ENCODE peak calls at places on chromosomes 6 and 20, in five cellular contexts. One of them, this sample, is unnamed.

GRCh38 chr6:142944126-142945066 is 580 bp downstream of the HIVEP2 start:
- DNase-seq in glutamatergic neuron: peak; percentile 61
- DNase-seq in body of pancreas: peak; percentile 85
- DNase-seq in CD8-positive, alpha-beta T cell: peak; percentile 83
- DNase-seq in foreskin fibroblast: peak; percentile 82
- DNase-seq in this sample: peak; percentile 74

GRCh38 chr6:35096129-35096852 is 44.8 kb downstream of the TCP11 start:
- DNase-seq in glutamatergic neuron: no peak
- DNase-seq in body of pancreas: no peak
- DNase-seq in CD8-positive, alpha-beta T cell: no peak
- DNase-seq in foreskin fibroblast: peak; percentile 77
- DNase-seq in this sample: no peak

GRCh38 chr6:83442752-83443151 is 11.9 kb upstream of the ME1 start:
- DNase-seq in glutamatergic neuron: no peak
- DNase-seq in body of pancreas: no peak
- DNase-seq in CD8-positive, alpha-beta T cell: no peak
- DNase-seq in foreskin fibroblast: no peak
- DNase-seq in this sample: no peak

GRCh38 chr20:49346682-49347081 is 68.8 kb upstream of the ZNFX1 start:
- DNase-seq in glutamatergic neuron: no peak
- DNase-seq in body of pancreas: no peak
- DNase-seq in CD8-positive, alpha-beta T cell: no peak
- DNase-seq in foreskin fibroblast: no peak
- DNase-seq in this sample: no peak

GRCh38 chr20:14178952-14179351 is 158.5 kb downstream of the FLRT3 start:
- DNase-seq in glutamatergic neuron: no peak
- DNase-seq in body of pancreas: no peak
- DNase-seq in CD8-positive, alpha-beta T cell: no peak
- DNase-seq in foreskin fibroblast: no peak
- DNase-seq in this sample: no peak

GRCh38 chr20:11001767-11002540 is 328.2 kb upstream of the JAG1 start:
- DNase-seq in glutamatergic neuron: no peak
- DNase-seq in body of pancreas: no peak
- DNase-seq in CD8-positive, alpha-beta T cell: no peak
- DNase-seq in foreskin fibroblast: peak; percentile 58
- DNase-seq in this sample: no peak

GRCh38 chr6:142856857-142857608 is 87.9 kb downstream of the HIVEP2 start:
- DNase-seq in glutamatergic neuron: no peak
- DNase-seq in body of pancreas: no peak
- DNase-seq in CD8-positive, alpha-beta T cell: no peak
- DNase-seq in foreskin fibroblast: no peak
- DNase-seq in this sample: peak; percentile 48

GRCh38 chr6:112938656-112939055 is 591.5 kb downstream of the RFPL4B start:
- DNase-seq in glutamatergic neuron: no peak
- DNase-seq in body of pancreas: no peak
- DNase-seq in CD8-positive, alpha-beta T cell: no peak
- DNase-seq in foreskin fibroblast: no peak
- DNase-seq in this sample: no peak

GRCh38 chr20:11372831-11373230 is 544.9 kb upstream of the BTBD3 start:
- DNase-seq in glutamatergic neuron: no peak
- DNase-seq in body of pancreas: no peak
- DNase-seq in CD8-positive, alpha-beta T cell: no peak
- DNase-seq in foreskin fibroblast: no peak
- DNase-seq in this sample: no peak

GRCh38 chr6:87277123-87277522 is 45.3 kb upstream of the SMIM8 start:
- DNase-seq in glutamatergic neuron: no peak
- DNase-seq in body of pancreas: no peak
- DNase-seq in CD8-positive, alpha-beta T cell: no peak
- DNase-seq in foreskin fibroblast: no peak
- DNase-seq in this sample: no peak

GRCh38 chr6:17268114-17268513 is 13.0 kb upstream of the RBM24 start:
- DNase-seq in glutamatergic neuron: no peak
- DNase-seq in body of pancreas: no peak
- DNase-seq in CD8-positive, alpha-beta T cell: no peak
- DNase-seq in foreskin fibroblast: no peak
- DNase-seq in this sample: no peak

GRCh38 chr6:125245523-125246264 is 56.1 kb downstream of the HDDC2 start:
- DNase-seq in glutamatergic neuron: no peak
- DNase-seq in body of pancreas: no peak
- DNase-seq in CD8-positive, alpha-beta T cell: no peak
- DNase-seq in foreskin fibroblast: no peak
- DNase-seq in this sample: no peak

GRCh38 chr6:108635505-108636226 is 74.9 kb downstream of the FOXO3 start:
- DNase-seq in glutamatergic neuron: no peak
- DNase-seq in body of pancreas: no peak
- DNase-seq in CD8-positive, alpha-beta T cell: peak; percentile 6
- DNase-seq in foreskin fibroblast: no peak
- DNase-seq in this sample: no peak

GRCh38 chr6:4281341-4282293 is 146.2 kb upstream of the ECI2 start:
- DNase-seq in glutamatergic neuron: peak; percentile 63
- DNase-seq in body of pancreas: peak; percentile 60
- DNase-seq in CD8-positive, alpha-beta T cell: no peak
- DNase-seq in foreskin fibroblast: no peak
- DNase-seq in this sample: peak; percentile 60
- TF ChIP-seq CTCF in glutamatergic neuron: no peak
- TF ChIP-seq CTCF in body of pancreas: peak; percentile 26
- TF ChIP-seq CTCF in CD8-positive, alpha-beta T cell: no peak
- TF ChIP-seq CTCF in foreskin fibroblast: no peak
- TF ChIP-seq CTCF in this sample: peak; percentile 22

GRCh38 chr6:168032383-168032760 is 34.9 kb downstream of the KIF25 start:
- DNase-seq in glutamatergic neuron: no peak
- DNase-seq in body of pancreas: no peak
- DNase-seq in CD8-positive, alpha-beta T cell: no peak
- DNase-seq in foreskin fibroblast: peak; percentile 75
- DNase-seq in this sample: no peak
- TF ChIP-seq CTCF in glutamatergic neuron: no peak
- TF ChIP-seq CTCF in body of pancreas: no peak
- TF ChIP-seq CTCF in CD8-positive, alpha-beta T cell: no peak
- TF ChIP-seq CTCF in foreskin fibroblast: peak; percentile 32
- TF ChIP-seq CTCF in this sample: no peak

GRCh38 chr20:1964659-1965405 is 29.0 kb downstream of the PDYN start:
- DNase-seq in glutamatergic neuron: no peak
- DNase-seq in body of pancreas: no peak
- DNase-seq in CD8-positive, alpha-beta T cell: no peak
- DNase-seq in foreskin fibroblast: no peak
- DNase-seq in this sample: no peak
- TF ChIP-seq CTCF in glutamatergic neuron: no peak
- TF ChIP-seq CTCF in body of pancreas: no peak
- TF ChIP-seq CTCF in CD8-positive, alpha-beta T cell: no peak
- TF ChIP-seq CTCF in foreskin fibroblast: peak; percentile 26
- TF ChIP-seq CTCF in this sample: no peak

GRCh38 chr6:40715501-40716403 is 128.6 kb upstream of the LRFN2 start:
- DNase-seq in glutamatergic neuron: no peak
- DNase-seq in body of pancreas: no peak
- DNase-seq in CD8-positive, alpha-beta T cell: no peak
- DNase-seq in foreskin fibroblast: no peak
- DNase-seq in this sample: no peak

GRCh38 chr6:40714143-40714542 is 127.0 kb upstream of the LRFN2 start:
- DNase-seq in glutamatergic neuron: no peak
- DNase-seq in body of pancreas: no peak
- DNase-seq in CD8-positive, alpha-beta T cell: no peak
- DNase-seq in foreskin fibroblast: no peak
- DNase-seq in this sample: no peak

GRCh38 chr6:40710626-40711354 is 123.6 kb upstream of the LRFN2 start:
- DNase-seq in glutamatergic neuron: no peak
- DNase-seq in body of pancreas: no peak
- DNase-seq in CD8-positive, alpha-beta T cell: no peak
- DNase-seq in foreskin fibroblast: no peak
- DNase-seq in this sample: no peak

GRCh38 chr6:40714576-40715500 is 127.7 kb upstream of the LRFN2 start:
- DNase-seq in glutamatergic neuron: no peak
- DNase-seq in body of pancreas: no peak
- DNase-seq in CD8-positive, alpha-beta T cell: no peak
- DNase-seq in foreskin fibroblast: no peak
- DNase-seq in this sample: no peak

GRCh38 chr6:40713002-40713719 is 126.0 kb upstream of the LRFN2 start:
- DNase-seq in glutamatergic neuron: no peak
- DNase-seq in body of pancreas: no peak
- DNase-seq in CD8-positive, alpha-beta T cell: no peak
- DNase-seq in foreskin fibroblast: no peak
- DNase-seq in this sample: no peak
- TF ChIP-seq CTCF in glutamatergic neuron: no peak
- TF ChIP-seq CTCF in body of pancreas: no peak
- TF ChIP-seq CTCF in CD8-positive, alpha-beta T cell: no peak
- TF ChIP-seq CTCF in foreskin fibroblast: peak; percentile 38
- TF ChIP-seq CTCF in this sample: no peak

GRCh38 chr6:31041372-31041974 is 31.2 kb downstream of the MUC22 start:
- DNase-seq in glutamatergic neuron: no peak
- DNase-seq in body of pancreas: peak; percentile 44
- DNase-seq in CD8-positive, alpha-beta T cell: no peak
- DNase-seq in foreskin fibroblast: no peak
- DNase-seq in this sample: no peak
- TF ChIP-seq CTCF in glutamatergic neuron: no peak
- TF ChIP-seq CTCF in body of pancreas: no peak
- TF ChIP-seq CTCF in CD8-positive, alpha-beta T cell: no peak
- TF ChIP-seq CTCF in foreskin fibroblast: no peak
- TF ChIP-seq CTCF in this sample: no peak

DNA sequence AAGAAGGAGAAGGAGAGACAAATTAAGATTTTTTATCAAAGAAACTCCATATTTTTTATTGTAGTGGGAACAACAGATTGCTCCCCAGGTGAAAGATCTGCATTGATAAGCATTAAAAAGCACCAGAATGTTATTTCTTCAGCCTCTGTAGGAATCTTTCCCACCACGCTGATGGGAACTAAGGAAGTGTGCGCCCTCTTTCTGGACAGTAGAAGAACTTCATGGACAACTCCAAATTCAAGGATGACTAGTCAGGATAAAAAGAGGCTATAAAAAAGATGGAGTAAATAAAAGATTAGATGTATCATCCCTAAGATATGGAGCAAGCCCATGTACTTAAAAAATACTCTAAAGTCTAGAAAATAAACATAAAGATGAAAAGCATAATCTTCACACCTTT is 45.8 kb upstream of the PAK5 start:
- DNase-seq in glutamatergic neuron: no peak
- DNase-seq in body of pancreas: no peak
- DNase-seq in CD8-positive, alpha-beta T cell: no peak
- DNase-seq in foreskin fibroblast: no peak
- DNase-seq in this sample: no peak
- TF ChIP-seq CTCF in glutamatergic neuron: no peak
- TF ChIP-seq CTCF in body of pancreas: no peak
- TF ChIP-seq CTCF in CD8-positive, alpha-beta T cell: no peak
- TF ChIP-seq CTCF in foreskin fibroblast: no peak
- TF ChIP-seq CTCF in this sample: no peak

GRCh38 chr6:4727236-4727635 is 49.0 kb upstream of the CDYL start:
- DNase-seq in glutamatergic neuron: no peak
- DNase-seq in body of pancreas: no peak
- DNase-seq in CD8-positive, alpha-beta T cell: no peak
- DNase-seq in foreskin fibroblast: no peak
- DNase-seq in this sample: no peak

GRCh38 chr6:4731996-4732395 is 44.2 kb upstream of the CDYL start:
- DNase-seq in glutamatergic neuron: no peak
- DNase-seq in body of pancreas: no peak
- DNase-seq in CD8-positive, alpha-beta T cell: no peak
- DNase-seq in foreskin fibroblast: no peak
- DNase-seq in this sample: no peak

GRCh38 chr6:4728436-4728769 is 47.8 kb upstream of the CDYL start:
- DNase-seq in glutamatergic neuron: no peak
- DNase-seq in body of pancreas: no peak
- DNase-seq in CD8-positive, alpha-beta T cell: no peak
- DNase-seq in foreskin fibroblast: no peak
- DNase-seq in this sample: no peak

GRCh38 chr6:4728949-4729348 is 47.3 kb upstream of the CDYL start:
- DNase-seq in glutamatergic neuron: no peak
- DNase-seq in body of pancreas: no peak
- DNase-seq in CD8-positive, alpha-beta T cell: no peak
- DNase-seq in foreskin fibroblast: no peak
- DNase-seq in this sample: no peak

DNA sequence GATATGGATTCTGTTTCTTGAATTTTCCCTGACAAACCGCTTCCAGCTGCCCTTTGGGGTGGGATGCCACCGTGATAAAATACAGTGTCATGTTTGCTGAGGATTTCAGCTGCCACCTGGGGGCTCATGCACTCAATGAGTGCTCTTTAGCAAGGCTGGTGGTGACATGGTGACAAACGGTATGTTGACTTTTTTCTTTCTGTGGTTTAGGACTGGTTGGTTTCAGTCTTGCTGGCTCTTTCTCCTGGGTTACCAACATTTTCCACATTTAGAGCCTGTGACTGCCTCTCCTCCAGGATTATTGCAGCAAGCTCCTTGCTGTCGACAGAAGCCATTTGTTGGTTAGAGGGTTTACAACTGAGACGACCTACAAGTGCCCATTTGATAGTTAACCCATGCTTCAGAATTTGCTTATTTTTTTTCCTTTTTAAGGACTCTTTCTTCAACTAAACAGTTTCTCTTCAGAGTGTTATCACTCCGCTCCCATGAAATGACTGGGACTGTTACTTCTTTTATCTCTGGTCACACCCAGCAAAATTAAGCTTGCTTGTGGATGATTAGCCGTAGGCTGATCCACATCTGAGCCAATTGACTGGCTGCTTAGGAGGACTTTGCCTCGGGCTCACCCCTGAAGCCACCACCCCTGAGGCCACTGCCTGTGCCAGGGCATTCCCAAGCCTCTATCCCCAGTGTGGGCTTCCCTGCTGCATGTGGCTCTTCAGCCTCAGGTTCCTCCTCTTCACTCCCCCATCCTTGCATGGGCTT is 48.4 kb upstream of the CDYL start:
- DNase-seq in glutamatergic neuron: no peak
- DNase-seq in body of pancreas: no peak
- DNase-seq in CD8-positive, alpha-beta T cell: no peak
- DNase-seq in foreskin fibroblast: no peak
- DNase-seq in this sample: peak; percentile 34
- TF ChIP-seq CTCF in glutamatergic neuron: no peak
- TF ChIP-seq CTCF in body of pancreas: no peak
- TF ChIP-seq CTCF in CD8-positive, alpha-beta T cell: no peak
- TF ChIP-seq CTCF in foreskin fibroblast: no peak
- TF ChIP-seq CTCF in this sample: no peak

GRCh38 chr6:36839819-36840379 is 655 bp upstream of the CPNE5 start:
- DNase-seq in glutamatergic neuron: peak; percentile 74
- DNase-seq in body of pancreas: peak; percentile 23
- DNase-seq in CD8-positive, alpha-beta T cell: no peak
- DNase-seq in foreskin fibroblast: no peak
- DNase-seq in this sample: peak; percentile 72
- TF ChIP-seq CTCF in glutamatergic neuron: peak; percentile 27
- TF ChIP-seq CTCF in body of pancreas: no peak
- TF ChIP-seq CTCF in CD8-positive, alpha-beta T cell: no peak
- TF ChIP-seq CTCF in foreskin fibroblast: no peak
- TF ChIP-seq CTCF in this sample: peak; percentile 2

This sample was measured in GM20000.